ENCODE peak calls at places on chromosomes 7 and 10, in nine cellular contexts. E, W, X, G, F, S, O, K and P are unnamed samples.

GRCh38 chr10:5645375-5645774 is 21.0 kb downstream of the ASB13 start:
- DNase-seq in X (no peak), F (peak; percentile 40), O (no peak), E (peak; percentile 57), W (no peak), K (no peak), S (peak; percentile 35), G (no peak), P (no peak)

GRCh38 chr10:110650265-110650668 is 6.1 kb downstream of the RBM20 start:
- DNase-seq in G (no peak), F (no peak), W (no peak), O (no peak), E (no peak), X (no peak), S (no peak), K (no peak), P (no peak)

GRCh38 chr10:132443605-132443997 is 46.6 kb downstream of the PWWP2B start:
- DNase-seq in W (peak; percentile 51), K (peak; percentile 38), G (peak; percentile 51), S (no peak), X (no peak), E (peak; percentile 89), F (no peak), O (no peak), P (peak; percentile 45)

GRCh38 chr10:60466267-60467201 is 76.9 kb upstream of the ANK3 start:
- DNase-seq in F (no peak), G (no peak), O (no peak), S (no peak), E (no peak), W (no peak), X (no peak), K (no peak), P (peak; percentile 37)

GRCh38 chr10:108902491-108903250 is 1020.6 kb downstream of the XPNPEP1 start:
- DNase-seq in G (no peak), K (no peak), F (no peak), E (no peak), W (no peak), S (no peak), O (no peak), X (no peak), P (no peak)

GRCh38 chr7:78279035-78279434 is 480.5 kb downstream of the PHTF2 start:
- DNase-seq in O (no peak), E (no peak), X (no peak), K (peak; percentile 65), W (no peak), F (no peak), G (no peak), S (no peak), P (peak; percentile 61)

GRCh38 chr7:135317676-135318326 is 84.2 kb downstream of the STRA8 start:
- DNase-seq in F (no peak), K (no peak), E (peak; percentile 93), S (no peak), G (no peak), W (no peak), X (no peak), O (no peak), P (no peak)

GRCh38 chr7:117047496-117047895 is 94.2 kb downstream of the ST7 start:
- DNase-seq in X (no peak), E (no peak), G (no peak), S (no peak), O (no peak), F (no peak), W (no peak), K (no peak), P (peak; percentile 62)

GRCh38 chr10:101028446-101029244 is 2.3 kb downstream of the PDZD7 start:
- DNase-seq in F (no peak), O (no peak), X (no peak), S (no peak), E (no peak), W (no peak), K (no peak), G (no peak), P (no peak)

GRCh38 chr7:1950623-1951523 is 280.8 kb downstream of the ELFN1 start:
- DNase-seq in G (no peak), S (no peak), K (no peak), W (no peak), E (peak; percentile 67), O (peak; percentile 69), X (no peak), F (peak; percentile 39), P (peak; percentile 49)

GRCh38 chr7:80053098-80053497 is 81.5 kb upstream of the GNAI1 start:
- DNase-seq in E (no peak), W (no peak), F (no peak), S (no peak), O (no peak), K (no peak), X (no peak), G (no peak), P (no peak)

GRCh38 chr7:34952822-34953221 is 84.5 kb downstream of the DPY19L1 start:
- DNase-seq in W (no peak), E (no peak), K (no peak), S (no peak), O (no peak), F (no peak), G (no peak), X (no peak), P (no peak)

GRCh38 chr7:113891828-113892227 is 27.0 kb downstream of the PPP1R3A start:
- DNase-seq in G (no peak), S (no peak), X (no peak), E (no peak), K (peak; percentile 22), W (no peak), O (no peak), F (no peak), P (peak; percentile 67)

GRCh38 chr10:71080381-71081228 is 131.8 kb upstream of the UNC5B start:
- DNase-seq in F (no peak), X (peak; percentile 14), K (no peak), G (no peak), E (peak; percentile 53), O (no peak), W (no peak), S (no peak), P (no peak)

GRCh38 chr7:1675673-1676549 is 5.8 kb downstream of the ELFN1 start:
- DNase-seq in W (no peak), O (peak; percentile 76), G (no peak), F (no peak), E (peak; percentile 73), S (no peak), X (peak; percentile 26), K (no peak), P (no peak)

GRCh38 chr10:124001391-124002260 is 91.8 kb downstream of the CHST15 start:
- DNase-seq in W (no peak), G (no peak), X (no peak), F (no peak), E (peak; percentile 17), K (no peak), S (no peak), O (peak; percentile 71), P (no peak)

GRCh38 chr7:6252748-6253147 is 19.7 kb downstream of the CYTH3 start:
- DNase-seq in E (no peak), K (no peak), O (no peak), X (no peak), F (no peak), G (no peak), S (no peak), W (no peak), P (peak; percentile 87)

GRCh38 chr10:125624800-125625199 is 58.2 kb downstream of the TEX36 start:
- DNase-seq in S (peak; percentile 35), G (no peak), O (no peak), K (no peak), F (no peak), W (no peak), X (no peak), E (no peak), P (no peak)

DNA sequence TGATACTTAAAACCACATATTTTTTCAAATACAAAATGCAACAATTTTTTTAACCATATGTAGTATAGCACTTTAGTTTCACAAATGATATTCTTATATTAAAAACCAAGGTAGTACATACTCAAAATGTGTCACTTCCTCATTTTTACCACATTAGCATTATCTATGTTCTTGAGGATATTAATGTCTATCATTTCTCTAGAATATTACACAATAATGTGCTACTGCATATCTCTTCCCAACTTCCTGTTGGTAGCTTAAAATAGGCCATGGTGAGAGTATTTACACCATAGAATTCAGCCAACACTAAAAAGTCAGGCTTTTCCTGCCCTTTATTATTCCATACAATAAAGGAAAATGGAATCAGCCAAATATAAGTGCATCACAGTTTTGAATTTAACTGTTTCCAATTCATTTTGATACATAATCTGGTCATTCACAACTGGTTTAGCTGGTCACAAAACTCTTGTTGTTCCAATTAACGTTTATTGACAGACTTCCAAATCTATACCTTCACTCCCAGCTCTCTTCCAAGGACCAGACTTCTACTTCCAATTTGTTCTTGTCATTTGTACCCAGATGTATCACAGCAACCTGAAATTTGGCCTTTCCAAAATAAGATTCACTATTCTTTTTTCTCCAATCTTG is 20.0 kb upstream of the LRRC17 start:
- DNase-seq in O (no peak), K (no peak), G (no peak), F (no peak), E (no peak), X (no peak), W (no peak), S (no peak), P (peak; percentile 30)
- H3K27ac ChIP-seq in O (no peak overlapping the region), K (peak overlapping the region; percentile 97), G (no peak overlapping the region), F (peak overlapping the region; percentile 43), E (no peak overlapping the region), X (no peak overlapping the region), W (no peak overlapping the region), S (no peak overlapping the region), P (no peak overlapping the region)

DNA sequence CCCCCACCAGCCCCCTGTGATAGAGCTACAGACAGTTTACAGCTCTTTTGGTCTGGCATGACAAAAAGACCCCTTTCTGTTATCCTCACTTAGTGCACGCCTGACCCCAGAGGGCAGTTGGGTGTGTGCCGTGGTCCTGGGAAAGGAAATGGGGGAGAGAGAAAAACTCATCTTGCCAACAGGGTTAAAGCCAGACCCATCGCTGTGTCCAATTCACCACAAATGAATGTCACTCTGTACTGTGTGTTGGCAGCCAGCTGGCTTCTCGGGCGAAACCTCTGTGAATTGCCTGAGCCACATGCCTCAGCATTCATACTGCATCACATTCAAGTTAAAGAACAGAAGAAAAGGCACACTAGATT is 28.6 kb upstream of the HECTD2 start:
- DNase-seq in K (no peak), E (no peak), F (peak; percentile 25), S (peak; percentile 39), X (no peak), W (no peak), O (no peak), G (no peak), P (no peak)
- H3K27ac ChIP-seq in K (no peak overlapping the region), E (no peak overlapping the region), F (peak overlapping the region; percentile 46), S (no peak overlapping the region), X (no peak overlapping the region), W (no peak overlapping the region), O (no peak overlapping the region), G (no peak overlapping the region), P (no peak overlapping the region)

DNA sequence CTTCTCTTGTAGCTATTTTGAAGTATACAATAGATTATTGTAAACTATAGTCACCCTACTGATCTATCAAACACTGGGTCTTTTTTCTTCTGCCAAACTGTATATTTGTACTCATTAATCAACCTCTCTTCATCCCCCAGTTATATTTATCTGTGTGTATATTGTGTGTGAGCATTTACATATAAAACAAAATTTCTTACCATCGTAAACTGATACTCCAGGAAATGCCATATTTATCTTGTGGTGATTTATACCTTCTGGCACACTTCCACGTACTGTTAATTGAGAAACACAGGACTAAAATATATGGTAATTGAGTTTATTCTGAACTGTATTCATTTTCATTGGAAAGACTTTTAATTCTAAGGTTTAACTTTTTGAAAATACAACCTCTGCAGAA is 18.9 kb downstream of the ANLN start:
- DNase-seq in O (no peak), G (no peak), W (no peak), F (no peak), S (no peak), K (no peak), X (no peak), E (no peak), P (no peak)
- H3K27ac ChIP-seq in O (no peak overlapping the region), G (no peak overlapping the region), W (no peak overlapping the region), F (no peak overlapping the region), S (no peak overlapping the region), K (no peak overlapping the region), X (no peak overlapping the region), E (no peak overlapping the region), P (no peak overlapping the region)

GRCh38 chr7:103348452-103348851 is 1.0 kb downstream of the PSMC2 start:
- DNase-seq in F (no peak), X (no peak), G (no peak), S (no peak), W (no peak), E (no peak), K (no peak), O (no peak), P (no peak)
- H3K27ac ChIP-seq in F (peak overlapping the region; percentile 92), X (no peak overlapping the region), G (no peak overlapping the region), S (no peak overlapping the region), W (peak overlapping the region; percentile 90), E (no peak overlapping the region), K (no peak overlapping the region), O (no peak overlapping the region), P (peak overlapping the region; percentile 96)